ENCODE peak calls at places on chromosome 21, in six cellular contexts. Q is neural crest cell, T is right lobe of liver, S is testis, N is BJ, F is mucosa of descending colon. Z is an unnamed sample.

GRCh38 chr21:33640697-33641338 is 723 bp downstream of the CRYZL1 start:
- DNase-seq in T (no peak), F (no peak), N (no peak), Q (no peak), S (peak), Z (no peak)

GRCh38 chr21:42092805-42093590 is 21.9 kb downstream of the UMODL1 start:
- DNase-seq in S (no peak), Q (no peak), T (no peak), N (no peak), F (no peak), Z (no peak)

GRCh38 chr21:28910280-28910887 is 82.3 kb downstream of the LTN1 start:
- DNase-seq in N (no peak), Q (no peak), S (no peak), T (no peak), F (no peak), Z (no peak)

GRCh38 chr21:21434944-21435343 is 436.7 kb downstream of the NCAM2 start:
- DNase-seq in N (no peak), Q (no peak), S (no peak), T (no peak), F (no peak), Z (no peak)

GRCh38 chr21:43775795-43776430 is at the start of gene CSTB:
- DNase-seq in T (peak), Q (peak), N (no peak), F (peak), S (peak), Z (no peak)

GRCh38 chr21:17467392-17467791 is 45.5 kb upstream of the CXADR start:
- DNase-seq in S (no peak), T (no peak), N (no peak), Q (no peak), F (no peak), Z (no peak)

GRCh38 chr21:42401164-42401563 is 2.5 kb upstream of the UBASH3A start:
- DNase-seq in F (no peak), Q (no peak), T (no peak), N (no peak), S (no peak), Z (no peak)

GRCh38 chr21:45148316-45149000 is 74.1 kb downstream of the ADARB1 start:
- DNase-seq in T (no peak), F (no peak), Q (no peak), S (no peak), N (no peak), Z (no peak)

GRCh38 chr21:15293251-15293650 is 228.5 kb upstream of the NRIP1 start:
- DNase-seq in T (no peak), S (no peak), Q (no peak), N (peak), F (no peak), Z (no peak)

GRCh38 chr21:14526199-14526598 is 19.9 kb downstream of the SAMSN1 start:
- DNase-seq in S (no peak), Q (no peak), F (no peak), T (no peak), N (no peak), Z (no peak)

GRCh38 chr21:28442624-28443023 is 550.1 kb downstream of the LTN1 start:
- DNase-seq in T (no peak), F (no peak), N (no peak), Q (no peak), S (no peak), Z (no peak)

GRCh38 chr21:14862794-14863720 is 201.7 kb downstream of the NRIP1 start:
- DNase-seq in S (peak), Q (no peak), N (no peak), F (no peak), T (no peak), Z (no peak)

GRCh38 chr21:45381036-45381787 is 23.8 kb upstream of the COL18A1 start:
- DNase-seq in Q (no peak), T (peak), S (no peak), F (peak), N (no peak), Z (peak)

GRCh38 chr21:27425574-27425973 is 458.7 kb upstream of the ADAMTS5 start:
- DNase-seq in T (no peak), N (no peak), F (no peak), Q (no peak), S (no peak), Z (no peak)

GRCh38 chr21:35053356-35054096 is 4.4 kb upstream of the RUNX1 start:
- DNase-seq in F (no peak), N (no peak), Q (peak), S (no peak), T (no peak), Z (no peak)

GRCh38 chr21:35050348-35051286 is 1.5 kb upstream of the RUNX1 start:
- DNase-seq in T (no peak), F (no peak), N (no peak), S (no peak), Q (no peak), Z (no peak)

GRCh38 chr21:35048706-35049617 is at the start of gene RUNX1:
- DNase-seq in S (peak), F (no peak), N (no peak), Q (no peak), T (peak), Z (no peak)

GRCh38 chr21:35052786-35053185 is 3.7 kb upstream of the RUNX1 start:
- DNase-seq in S (no peak), N (no peak), T (no peak), Q (no peak), F (no peak), Z (no peak)

DNA sequence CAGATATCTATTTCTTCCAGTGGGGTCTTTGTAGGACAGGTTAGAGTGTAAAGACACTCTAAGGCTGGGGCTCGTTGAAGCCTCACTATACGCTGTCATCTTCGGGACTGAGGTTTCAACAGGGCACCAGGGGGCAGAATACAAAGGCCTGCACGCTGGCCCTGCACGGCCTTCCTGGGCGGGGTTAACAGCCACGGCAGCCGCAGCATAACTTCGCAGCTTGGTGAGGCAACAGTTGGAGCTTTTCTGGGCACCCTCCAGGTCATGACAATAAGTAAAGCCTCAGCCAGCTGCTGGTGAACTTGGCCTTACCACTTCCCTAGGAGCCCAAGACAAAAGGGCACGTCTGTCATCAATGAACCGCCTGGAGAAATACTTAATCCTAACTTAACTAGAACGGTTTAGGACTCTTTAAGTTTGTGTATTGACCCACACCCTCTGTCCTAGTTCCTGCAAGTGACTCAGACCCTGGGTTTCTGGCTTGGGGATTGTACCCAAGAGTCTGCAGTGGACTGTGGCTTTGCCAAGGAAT is 2.3 kb upstream of the RUNX1 start:
- DNase-seq in Q (peak), T (peak), F (peak), N (no peak), S (peak), Z (no peak)
- TF ChIP-seq CTCF in Q (peak), T (peak), F (peak), N (peak), S (peak), Z (peak)

GRCh38 chr21:37220981-37221664 is 46.0 kb downstream of the VPS26C start:
- DNase-seq in N (peak), Q (peak), F (peak), T (peak), S (peak), Z (peak)
- TF ChIP-seq CTCF in N (peak), Q (no peak), F (no peak), T (peak), S (peak), Z (peak)

GRCh38 chr21:36705679-36706481 is 7.0 kb downstream of the SIM2 start:
- DNase-seq in N (no peak), T (no peak), S (no peak), F (no peak), Q (no peak), Z (no peak)
- TF ChIP-seq CTCF in N (no peak), T (no peak), S (no peak), F (no peak), Q (no peak), Z (peak)

GRCh38 chr21:37655601-37656300 is 260.5 kb downstream of the KCNJ6 start:
- DNase-seq in T (no peak), S (no peak), F (no peak), Q (no peak), N (no peak), Z (no peak)

GRCh38 chr21:37658121-37658993 is 257.9 kb downstream of the KCNJ6 start:
- DNase-seq in N (no peak), S (no peak), F (no peak), Q (no peak), T (no peak), Z (no peak)

GRCh38 chr21:37656899-37657298 is 259.4 kb downstream of the KCNJ6 start:
- DNase-seq in T (no peak), F (no peak), N (no peak), S (no peak), Q (no peak), Z (no peak)

GRCh38 chr21:37653201-37653600 is 263.1 kb downstream of the KCNJ6 start:
- DNase-seq in T (no peak), Q (no peak), N (no peak), S (no peak), F (no peak), Z (no peak)

GRCh38 chr21:37654596-37654995 is 261.7 kb downstream of the KCNJ6 start:
- DNase-seq in F (no peak), N (no peak), S (no peak), T (no peak), Q (no peak), Z (no peak)
- TF ChIP-seq CTCF in F (no peak), N (no peak), S (no peak), T (no peak), Q (no peak), Z (no peak)

DNA sequence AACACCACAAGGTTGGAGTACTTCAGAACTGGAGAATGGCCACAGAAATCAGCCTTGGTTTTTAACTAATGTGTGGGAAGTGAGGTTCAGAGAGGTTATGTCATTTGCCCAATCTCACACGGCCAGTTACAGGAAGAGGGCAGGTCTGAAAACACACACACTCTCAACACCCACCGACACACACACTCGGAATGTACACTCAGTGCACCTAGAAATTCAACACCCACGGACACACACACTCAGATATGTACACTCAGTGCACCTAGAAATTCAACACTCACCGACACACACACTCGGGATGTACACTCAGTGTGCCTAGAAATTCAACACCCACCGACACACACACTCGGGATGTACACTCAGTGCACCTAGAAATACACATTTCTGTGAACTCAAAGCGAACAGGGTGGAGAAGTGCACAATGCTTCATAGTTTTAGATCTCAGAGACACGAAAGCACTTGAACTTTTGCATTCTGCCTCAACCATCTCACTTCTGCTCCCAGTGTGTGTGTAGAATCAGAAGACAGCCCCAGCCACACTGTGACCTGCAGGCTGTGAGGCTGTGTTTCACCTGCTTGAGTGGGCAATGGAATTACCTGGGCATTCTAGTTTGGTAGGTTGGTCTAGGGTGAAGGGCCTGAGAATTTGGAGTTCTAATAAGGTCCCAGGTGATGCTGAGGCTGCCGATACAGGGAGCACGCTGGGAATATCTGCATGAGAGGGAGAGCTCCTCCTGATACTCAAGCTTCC is 170.5 kb downstream of the CLIC6 start:
- DNase-seq in S (no peak), Q (no peak), F (no peak), N (no peak), T (no peak), Z (no peak)
- TF ChIP-seq CTCF in S (no peak), Q (no peak), F (no peak), N (no peak), T (no peak), Z (no peak)